ENCODE peak calls at places on chromosomes 13 and 19, in six cellular contexts. A, R, Q, O, M and C are unnamed samples.

GRCh38 chr13:59914556-59914955 is 249.2 kb downstream of the DIAPH3 start:
- DNase-seq in A (no peak), R (no peak), Q (no peak), O (no peak), M (no peak), C (no peak)

GRCh38 chr19:2775556-2776430 is 7.3 kb downstream of the SGTA start:
- DNase-seq in A (peak), R (no peak), Q (peak), O (no peak), M (peak), C (no peak)

GRCh38 chr13:23960566-23961156 is 63.4 kb upstream of the C1QTNF9B start:
- DNase-seq in A (no peak), R (no peak), Q (no peak), O (no peak), M (no peak), C (no peak)

GRCh38 chr19:55257461-55258411 is 1.1 kb downstream of the PPP6R1 start:
- DNase-seq in A (no peak), R (peak), Q (peak), O (no peak), M (no peak), C (peak)

GRCh38 chr19:34555447-34555846 is 73.9 kb downstream of the WTIP start:
- DNase-seq in A (no peak), R (no peak), Q (no peak), O (no peak), M (no peak), C (peak)

GRCh38 chr19:53915000-53915399 is 5.9 kb downstream of the CACNG7 start:
- DNase-seq in A (no peak), R (peak), Q (no peak), O (no peak), M (no peak), C (no peak)

GRCh38 chr19:7623725-7624603 is 5.4 kb downstream of the XAB2 start:
- DNase-seq in A (no peak), R (no peak), Q (no peak), O (no peak), M (no peak), C (no peak)

GRCh38 chr19:19149402-19149801 is 11.1 kb upstream of the TMEM161A start:
- DNase-seq in A (no peak), R (no peak), Q (no peak), O (no peak), M (no peak), C (no peak)

GRCh38 chr13:106466691-106467405 is 68.6 kb downstream of the EFNB2 start:
- DNase-seq in A (no peak), R (no peak), Q (no peak), O (no peak), M (no peak), C (no peak)

GRCh38 chr19:50870417-50871089 is 2.7 kb upstream of the KLK2 start:
- DNase-seq in A (no peak), R (no peak), Q (peak), O (no peak), M (no peak), C (peak)

GRCh38 chr19:19110410-19111137 is 27.7 kb downstream of the TMEM161A start:
- DNase-seq in A (no peak), R (peak), Q (peak), O (no peak), M (no peak), C (no peak)

GRCh38 chr19:56639217-56639616 is 3.7 kb upstream of the SMIM17 start:
- DNase-seq in A (no peak), R (no peak), Q (no peak), O (no peak), M (no peak), C (peak)

GRCh38 chr19:6047741-6048231 is 62.5 kb downstream of the RFX2 start:
- DNase-seq in A (no peak), R (peak), Q (no peak), O (no peak), M (no peak), C (peak)

GRCh38 chr19:44010468-44010867 is 7.7 kb downstream of the ZNF230 start:
- DNase-seq in A (no peak), R (no peak), Q (no peak), O (no peak), M (no peak), C (no peak)

GRCh38 chr13:20938302-20938701 is 35.8 kb upstream of the XPO4 start:
- DNase-seq in A (no peak), R (no peak), Q (no peak), O (no peak), M (no peak), C (no peak)

GRCh38 chr13:111046590-111047141 is 68.4 kb upstream of the ARHGEF7 start:
- DNase-seq in A (no peak), R (no peak), Q (no peak), O (no peak), M (peak), C (peak)

GRCh38 chr13:38661276-38661675 is 25.6 kb upstream of the FREM2 start:
- DNase-seq in A (no peak), R (no peak), Q (no peak), O (no peak), M (no peak), C (no peak)